ENCODE peak calls at places on chromosomes 6 and 20, in six cellular contexts. P is HEK293T; V is hypothalamus; F is D341Med; Z is KBM-7; S is stimulated activated CD4-positive, alpha-beta T cell treated with anti-CD3 and anti-CD28 coated beads, Interleukin-2, amount 100 ng/mL, for 48 hours. K is an unnamed sample.

GRCh38 chr6:75266716-75267291 is 17.8 kb downstream of the TMEM30A start:
- DNase-seq in P (peak; percentile 25), V (no peak), F (peak; percentile 32), Z (peak; percentile 52), S (no peak), K (peak; percentile 22)

GRCh38 chr6:13044896-13045295 is 283.4 kb downstream of the TBC1D7 start:
- DNase-seq in P (no peak), V (no peak), F (no peak), Z (no peak), S (no peak), K (no peak)

GRCh38 chr20:36309643-36310042 is 3.5 kb downstream of the DLGAP4 start:
- DNase-seq in P (peak; percentile 3), V (no peak), F (no peak), Z (no peak), S (no peak), K (no peak)

GRCh38 chr6:46932526-46932925 is 10.8 kb upstream of the ADGRF5 start:
- DNase-seq in P (no peak), V (no peak), F (no peak), Z (no peak), S (no peak), K (no peak)

GRCh38 chr6:2900821-2901644 is 2.1 kb downstream of the SERPINB9 start:
- DNase-seq in P (no peak), V (peak; percentile 70), F (no peak), Z (no peak), S (no peak), K (no peak)

GRCh38 chr20:11891827-11892521 is 25.7 kb upstream of the BTBD3 start:
- DNase-seq in P (peak; percentile 61), V (peak; percentile 7), F (peak; percentile 62), Z (peak; percentile 88), S (peak; percentile 40), K (peak; percentile 86)

GRCh38 chr6:1697688-1698351 is 88.1 kb downstream of the FOXC1 start:
- DNase-seq in P (peak; percentile 36), V (no peak), F (no peak), Z (no peak), S (no peak), K (no peak)

GRCh38 chr6:25250878-25251277 is 28.3 kb upstream of the CARMIL1 start:
- DNase-seq in P (no peak), V (no peak), F (no peak), Z (no peak), S (peak; percentile 10), K (no peak)

GRCh38 chr20:36927704-36928103 is 23.8 kb downstream of the SAMHD1 start:
- DNase-seq in P (no peak), V (no peak), F (no peak), Z (no peak), S (no peak), K (no peak)

GRCh38 chr20:10513931-10514575 is 78.9 kb downstream of the SLX4IP start:
- DNase-seq in P (no peak), V (no peak), F (no peak), Z (peak; percentile 36), S (no peak), K (no peak)

GRCh38 chr20:56433221-56433879 is 21.3 kb downstream of the CASS4 start:
- DNase-seq in P (no peak), V (no peak), F (no peak), Z (no peak), S (no peak), K (no peak)

GRCh38 chr6:157099912-157100593 is 223.3 kb downstream of the TMEM242 start:
- DNase-seq in P (no peak), V (no peak), F (no peak), Z (peak; percentile 88), S (peak; percentile 30), K (no peak)

GRCh38 chr20:62978559-62978938 is 26.0 kb downstream of the SLC17A9 start:
- DNase-seq in P (no peak), V (no peak), F (no peak), Z (no peak), S (no peak), K (no peak)

GRCh38 chr6:79713701-79714322 is 82.7 kb downstream of the SH3BGRL2 start:
- DNase-seq in P (peak; percentile 54), V (no peak), F (peak; percentile 57), Z (peak; percentile 37), S (peak; percentile 19), K (peak; percentile 54)

GRCh38 chr20:63850689-63851547 is 10.4 kb upstream of the ABHD16B start:
- DNase-seq in P (no peak), V (no peak), F (no peak), Z (peak; percentile 66), S (peak; percentile 48), K (no peak)

GRCh38 chr6:22892452-22892851 is 323.1 kb downstream of the HDGFL1 start:
- DNase-seq in P (no peak), V (no peak), F (no peak), Z (no peak), S (no peak), K (no peak)

GRCh38 chr20:21613512-21613911 is 92.0 kb upstream of the PAX1 start:
- DNase-seq in P (no peak), V (no peak), F (peak; percentile 42), Z (no peak), S (no peak), K (peak; percentile 93)

GRCh38 chr6:51910846-51911245 is 176.6 kb downstream of the PKHD1 start:
- DNase-seq in P (no peak), V (no peak), F (no peak), Z (no peak), S (no peak), K (no peak)

GRCh38 chr20:59718071-59718470 is 113.7 kb downstream of the PHACTR3 start:
- DNase-seq in P (no peak), V (no peak), F (no peak), Z (no peak), S (no peak), K (no peak)

GRCh38 chr6:161866570-161866969 is 592.7 kb upstream of the AGPAT4 start:
- DNase-seq in P (no peak), V (no peak), F (no peak), Z (no peak), S (no peak), K (no peak)

GRCh38 chr6:20403080-20403765 is 1.5 kb downstream of the E2F3 start:
- DNase-seq in P (peak; percentile 55), V (peak; percentile 75), F (peak; percentile 86), Z (peak; percentile 80), S (peak; percentile 82), K (peak; percentile 81)

GRCh38 chr6:3871939-3872338 is 22.8 kb downstream of the FAM50B start:
- DNase-seq in P (no peak), V (no peak), F (no peak), Z (no peak), S (no peak), K (no peak)

GRCh38 chr6:44960898-44961297 is 367.2 kb upstream of the RUNX2 start:
- DNase-seq in P (no peak), V (no peak), F (no peak), Z (no peak), S (no peak), K (no peak)

GRCh38 chr6:82370788-82371187 is 7.2 kb downstream of the TPBG start:
- DNase-seq in P (no peak), V (no peak), F (no peak), Z (no peak), S (no peak), K (peak; percentile 58)

GRCh38 chr6:67475700-67476099 is 1159.4 kb upstream of the ADGRB3 start:
- DNase-seq in P (no peak), V (no peak), F (no peak), Z (no peak), S (no peak), K (no peak)

GRCh38 chr20:52104546-52105044 is 87.0 kb downstream of the ZFP64 start:
- DNase-seq in P (peak; percentile 52), V (no peak), F (no peak), Z (no peak), S (no peak), K (no peak)

GRCh38 chr6:35919827-35920751 is 809 bp downstream of the SRPK1 start:
- DNase-seq in P (peak; percentile 37), V (peak; percentile 7), F (peak; percentile 59), Z (peak; percentile 52), S (peak; percentile 32), K (peak; percentile 29)

GRCh38 chr6:90000864-90001731 is 106.8 kb downstream of the GJA10 start:
- DNase-seq in P (no peak), V (no peak), F (peak; percentile 66), Z (no peak), S (peak; percentile 40), K (peak; percentile 66)

GRCh38 chr6:154619183-154619582 is 108.7 kb upstream of the CNKSR3 start:
- DNase-seq in P (no peak), V (no peak), F (no peak), Z (no peak), S (no peak), K (peak; percentile 52)

GRCh38 chr6:14754636-14755513 is 491.0 kb upstream of the JARID2 start:
- DNase-seq in P (no peak), V (no peak), F (no peak), Z (no peak), S (peak; percentile 44), K (no peak)

GRCh38 chr20:3209023-3209945 is at the start of gene ITPA:
- DNase-seq in P (peak; percentile 75), V (peak; percentile 44), F (peak; percentile 87), Z (peak; percentile 71), S (peak; percentile 56), K (peak; percentile 60)

GRCh38 chr20:14712302-14712739 is 374.9 kb upstream of the FLRT3 start:
- DNase-seq in P (no peak), V (no peak), F (no peak), Z (no peak), S (no peak), K (no peak)

GRCh38 chr6:34182751-34183531 is 37.1 kb upstream of the GRM4 start:
- DNase-seq in P (no peak), V (no peak), F (no peak), Z (peak; percentile 99), S (peak; percentile 51), K (no peak)

GRCh38 chr6:42512498-42513042 is 51.3 kb upstream of the UBR2 start:
- DNase-seq in P (no peak), V (no peak), F (no peak), Z (no peak), S (no peak), K (no peak)

GRCh38 chr20:1357921-1358671 is 29.2 kb upstream of the SDCBP2 start:
- DNase-seq in P (no peak), V (no peak), F (no peak), Z (no peak), S (no peak), K (no peak)

GRCh38 chr20:31670371-31671228 is 32.9 kb downstream of the COX4I2 start:
- DNase-seq in P (peak; percentile 79), V (peak; percentile 88), F (no peak), Z (no peak), S (no peak), K (peak; percentile 92)

GRCh38 chr6:106316376-106316769 is 9.2 kb downstream of the ATG5 start:
- DNase-seq in P (no peak), V (no peak), F (no peak), Z (no peak), S (no peak), K (no peak)

K was measured in NCI-H345.